ENCODE peak calls at places on chromosomes 13 and 19, in ten cellular contexts. L, M, I, U, X, P, Y, K, R and N are unnamed samples.

GRCh38 chr13:111658150-111659100 is 338.0 kb downstream of the TEX29 start:
- DNase-seq in X (no peak), U (no peak), L (peak; percentile 93), M (no peak), Y (no peak), P (no peak), I (no peak), K (no peak), R (no peak), N (no peak)

GRCh38 chr13:48783181-48783630 is 129.5 kb downstream of the CYSLTR2 start:
- DNase-seq in Y (no peak), K (peak; percentile 100), X (peak; percentile 99), I (peak; percentile 85), M (peak; percentile 69), L (no peak), P (peak; percentile 59), R (peak; percentile 81), U (peak; percentile 76), N (no peak)

GRCh38 chr19:49398001-49398615 is 10.1 kb downstream of the KASH5 start:
- DNase-seq in Y (peak; percentile 9), L (no peak), U (no peak), P (no peak), X (no peak), R (no peak), I (no peak), M (no peak), K (no peak), N (no peak)

GRCh38 chr19:6103217-6103644 is 7.1 kb downstream of the RFX2 start:
- DNase-seq in U (peak; percentile 69), L (no peak), K (peak; percentile 87), X (peak; percentile 56), P (peak; percentile 72), R (peak; percentile 71), I (peak; percentile 90), M (peak; percentile 56), Y (no peak), N (no peak)

GRCh38 chr19:44718441-44719261 is 19.7 kb downstream of the CEACAM16 start:
- DNase-seq in P (peak; percentile 90), M (peak; percentile 81), R (peak; percentile 74), U (peak; percentile 45), K (peak; percentile 56), X (peak; percentile 7), Y (no peak), I (peak; percentile 54), L (peak; percentile 55), N (no peak)

GRCh38 chr19:17075860-17076538 is 422 bp downstream of the MYO9B start:
- DNase-seq in U (no peak), L (peak; percentile 56), R (peak; percentile 70), K (peak; percentile 33), M (peak; percentile 51), P (no peak), Y (no peak), X (no peak), I (no peak), N (peak; percentile 35)

GRCh38 chr13:25067054-25067453 is 28.9 kb upstream of the PABPC3 start:
- DNase-seq in R (no peak), L (peak; percentile 23), K (no peak), P (no peak), I (no peak), Y (no peak), U (no peak), X (no peak), M (no peak), N (peak; percentile 23)

GRCh38 chr13:33846306-33847062 is 28.5 kb downstream of the RFC3 start:
- DNase-seq in L (no peak), M (no peak), R (no peak), X (no peak), I (no peak), K (no peak), P (no peak), Y (no peak), U (no peak), N (no peak)

GRCh38 chr19:4089400-4089908 is 22.8 kb upstream of the ZBTB7A start:
- DNase-seq in P (no peak), R (peak; percentile 78), X (no peak), Y (no peak), K (no peak), M (peak; percentile 39), U (no peak), L (no peak), I (no peak), N (no peak)

GRCh38 chr13:108728370-108728769 is 99.0 kb downstream of the MYO16 start:
- DNase-seq in I (no peak), U (no peak), R (no peak), K (no peak), X (no peak), M (no peak), Y (no peak), L (peak; percentile 69), P (no peak), N (peak; percentile 55)

GRCh38 chr19:51354742-51355148 is 11.4 kb downstream of the ETFB start:
- DNase-seq in M (no peak), I (peak; percentile 53), Y (peak; percentile 53), P (no peak), K (peak; percentile 19), R (no peak), X (no peak), L (peak; percentile 94), U (no peak), N (no peak)

GRCh38 chr13:77509221-77509620 is 26.3 kb upstream of the SCEL start:
- DNase-seq in U (no peak), M (no peak), P (no peak), K (peak; percentile 8), I (peak; percentile 89), Y (no peak), X (no peak), R (no peak), L (no peak), N (no peak)

GRCh38 chr13:37058801-37059135 is 720 bp downstream of the SUPT20H start:
- DNase-seq in I (no peak), L (peak; percentile 35), U (no peak), K (no peak), M (no peak), Y (peak; percentile 46), P (no peak), R (no peak), X (no peak), N (peak; percentile 6)

GRCh38 chr13:30191491-30192100 is 115.8 kb downstream of the KATNAL1 start:
- DNase-seq in I (peak; percentile 6), K (peak; percentile 54), X (no peak), M (no peak), P (no peak), U (no peak), R (no peak), Y (no peak), L (no peak), N (no peak)

GRCh38 chr13:30192320-30193093 is 114.8 kb downstream of the KATNAL1 start:
- DNase-seq in U (no peak), L (no peak), P (no peak), R (no peak), Y (peak; percentile 14), X (no peak), K (no peak), M (no peak), I (no peak), N (no peak)

GRCh38 chr13:30196025-30196424 is 111.3 kb downstream of the KATNAL1 start:
- DNase-seq in L (peak; percentile 65), M (no peak), Y (peak; percentile 77), R (no peak), K (peak; percentile 41), U (no peak), X (no peak), P (no peak), I (peak; percentile 66), N (peak; percentile 23)

GRCh38 chr13:30193279-30194234 is 113.8 kb downstream of the KATNAL1 start:
- DNase-seq in L (no peak), X (no peak), U (no peak), M (no peak), I (no peak), P (no peak), Y (no peak), R (no peak), K (no peak), N (no peak)

DNA sequence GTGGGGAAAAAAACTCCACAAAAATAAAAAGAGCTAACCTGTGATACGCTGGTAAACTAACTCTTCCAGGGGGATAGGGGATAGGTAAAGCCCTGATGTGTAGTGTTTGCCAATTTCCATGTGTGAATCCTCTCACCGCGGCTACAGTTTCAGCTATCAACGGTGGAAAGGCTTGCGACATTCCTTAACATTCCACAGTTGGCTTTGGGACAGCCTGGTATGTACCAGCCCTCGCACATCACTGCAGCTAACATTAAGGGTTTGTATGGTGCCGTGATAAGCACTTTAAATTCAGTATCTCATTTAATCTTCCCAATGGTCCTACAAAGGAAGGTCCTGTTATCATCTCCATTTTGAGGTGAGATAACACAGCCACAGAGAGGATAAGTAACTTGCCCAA is 112.4 kb downstream of the KATNAL1 start:
- DNase-seq in I (no peak), U (no peak), X (no peak), R (no peak), Y (no peak), K (no peak), L (no peak), P (no peak), M (no peak), N (no peak)
- H3K27ac ChIP-seq in I (no peak overlapping the region), U (no peak overlapping the region), X (no peak overlapping the region), R (no peak overlapping the region), Y (peak overlapping the region; percentile 93), K (no peak overlapping the region), L (no peak overlapping the region), P (no peak overlapping the region), M (no peak overlapping the region), N (no peak overlapping the region)

GRCh38 chr19:53881482-53882390 is at the start of gene PRKCG:
- DNase-seq in Y (peak; percentile 76), M (peak; percentile 71), X (no peak), U (no peak), I (no peak), P (peak; percentile 53), R (peak; percentile 62), K (no peak), L (peak; percentile 87), N (peak; percentile 83)
- H3K4me3 ChIP-seq in Y (peak within 1 kb of the TSS; percentile 47), M (peak within 1 kb of the TSS; percentile 35), X (peak within 1 kb of the TSS; percentile 53), U (no peak within 1 kb of the TSS), I (peak within 1 kb of the TSS; percentile 30), P (peak within 1 kb of the TSS; percentile 9), R (peak within 1 kb of the TSS; percentile 45), K (peak within 1 kb of the TSS; percentile 8), L (peak within 1 kb of the TSS; percentile 66), N (peak within 1 kb of the TSS; percentile 47)

DNA sequence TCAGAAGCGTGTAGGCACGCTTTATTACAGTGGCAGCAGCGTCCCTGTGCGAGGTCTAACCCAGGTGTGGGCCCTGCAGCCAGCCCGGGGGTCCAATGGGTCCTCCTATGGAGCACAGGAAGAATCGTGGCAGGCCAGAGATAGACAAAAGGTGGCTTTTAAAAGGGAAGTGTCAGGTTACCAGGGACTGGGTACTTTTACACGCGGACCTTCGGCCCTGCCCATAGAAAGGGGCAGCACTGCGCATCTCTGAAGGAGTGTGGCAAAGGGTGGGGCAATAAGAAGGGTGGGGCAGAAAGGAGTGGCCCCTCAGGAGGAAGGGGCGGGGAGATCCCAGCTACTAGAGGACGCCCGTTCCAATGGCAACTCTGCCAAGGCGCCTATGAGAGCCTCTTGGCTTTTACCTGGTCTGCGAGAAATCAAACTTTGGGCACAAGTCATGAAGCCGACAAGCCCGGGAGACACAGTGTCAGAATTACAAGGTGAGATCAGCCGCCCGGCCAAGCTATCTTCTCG is 1419.8 kb downstream of the UQCRFS1 start:
- DNase-seq in Y (peak; percentile 65), M (peak; percentile 88), R (peak; percentile 87), K (peak; percentile 58), L (peak; percentile 90), I (peak; percentile 75), X (peak; percentile 27), U (peak; percentile 63), P (no peak), N (peak; percentile 89)
- TF ChIP-seq CTCF in Y (no peak), M (no peak), R (no peak), K (no peak), L (no peak), I (no peak), X (no peak), U (no peak), P (no peak), N (no peak)

GRCh38 chr19:47661571-47661970 is 51.7 kb upstream of the EHD2 start:
- DNase-seq in R (no peak), L (no peak), I (no peak), P (no peak), Y (no peak), M (no peak), U (no peak), K (no peak), X (no peak), N (no peak)
- H3K27ac ChIP-seq in R (no peak overlapping the region), L (no peak overlapping the region), I (peak overlapping the region; percentile 98), P (no peak overlapping the region), Y (no peak overlapping the region), M (peak overlapping the region; percentile 86), U (peak overlapping the region; percentile 96), K (no peak overlapping the region), X (peak overlapping the region; percentile 47), N (peak overlapping the region; percentile 16)